ENCODE peak calls at places on chromosomes 3 and 15, in six cellular contexts. Z is left lung, H is GM23338, V is foreskin fibroblast, S is transverse colon, U is cardiac fibroblast. G is an unnamed sample.

GRCh38 chr15:58066042-58066867 is 744 bp upstream of the ALDH1A2 start:
- DNase-seq in U (peak; percentile 65), Z (peak; percentile 55), V (peak; percentile 81), S (peak; percentile 66), H (peak; percentile 81), G (no peak)

GRCh38 chr15:57610130-57610529 is 18.4 kb downstream of the MYZAP start:
- DNase-seq in Z (no peak), H (no peak), U (peak; percentile 31), S (peak; percentile 87), V (peak; percentile 83), G (peak; percentile 85)

GRCh38 chr15:73799466-73799865 is 46.3 kb upstream of the INSYN1 start:
- DNase-seq in U (peak; percentile 19), V (peak; percentile 13), Z (no peak), H (peak; percentile 30), S (no peak), G (no peak)

GRCh38 chr3:192940129-192940528 is 22.5 kb upstream of the MB21D2 start:
- DNase-seq in Z (no peak), U (no peak), S (no peak), H (no peak), V (no peak), G (no peak)

GRCh38 chr15:26838742-26839460 is 28.0 kb upstream of the GABRA5 start:
- DNase-seq in V (no peak), H (peak; percentile 85), S (no peak), U (no peak), Z (no peak), G (peak; percentile 7)

GRCh38 chr15:26945046-26945445 is 25.9 kb upstream of the GABRG3 start:
- DNase-seq in H (no peak), U (no peak), Z (no peak), S (no peak), V (no peak), G (no peak)

GRCh38 chr3:119500265-119500664 is 1.9 kb downstream of the TIMMDC1 start:
- DNase-seq in U (no peak), S (no peak), Z (no peak), V (no peak), H (no peak), G (no peak)

GRCh38 chr15:76439542-76439941 is 103.0 kb downstream of the ISL2 start:
- DNase-seq in H (peak; percentile 84), Z (peak; percentile 38), S (no peak), V (no peak), U (no peak), G (no peak)

GRCh38 chr3:52277071-52277964 is 1.1 kb downstream of the WDR82 start:
- DNase-seq in U (peak; percentile 78), Z (peak; percentile 86), S (peak; percentile 84), V (peak; percentile 86), H (peak; percentile 53), G (no peak)

GRCh38 chr3:51722362-51722761 is 15.5 kb downstream of the GRM2 start:
- DNase-seq in S (no peak), Z (no peak), V (no peak), H (peak; percentile 60), U (no peak), G (no peak)

GRCh38 chr3:104005815-104006214 is 1360.9 kb upstream of the ALCAM start:
- DNase-seq in S (no peak), U (no peak), Z (no peak), V (no peak), H (no peak), G (no peak)

GRCh38 chr3:71305246-71306206 is 278.0 kb downstream of the FOXP1 start:
- DNase-seq in S (peak; percentile 19), H (peak; percentile 95), Z (peak; percentile 42), U (peak; percentile 22), V (no peak), G (no peak)

GRCh38 chr3:13111173-13111873 is 38.1 kb upstream of the IQSEC1 start:
- DNase-seq in Z (peak; percentile 73), S (peak; percentile 27), V (no peak), H (no peak), U (no peak), G (peak; percentile 53)

GRCh38 chr3:57281710-57282109 is 10.8 kb downstream of the ASB14 start:
- DNase-seq in U (no peak), V (peak; percentile 74), Z (no peak), H (no peak), S (no peak), G (no peak)

GRCh38 chr3:48408823-48409281 is 21.0 kb downstream of the PLXNB1 start:
- DNase-seq in U (no peak), V (no peak), S (no peak), Z (peak; percentile 25), H (no peak), G (no peak)

GRCh38 chr3:165195628-165196576 is at the start of gene SLITRK3:
- DNase-seq in V (no peak), Z (no peak), S (no peak), H (peak; percentile 60), U (no peak), G (no peak)

GRCh38 chr15:63610209-63610841 is 13.1 kb downstream of the FBXL22 start:
- DNase-seq in Z (peak; percentile 63), U (peak; percentile 80), V (peak; percentile 90), H (peak; percentile 91), S (peak; percentile 78), G (peak; percentile 66)
- TF ChIP-seq CTCF in Z (peak; percentile 57), U (peak; percentile 73), V (peak; percentile 75), H (peak; percentile 93), S (peak; percentile 69), G (peak; percentile 85)

GRCh38 chr3:171378586-171378985 is 81.6 kb downstream of the TNIK start:
- DNase-seq in Z (no peak), S (no peak), U (no peak), H (no peak), V (no peak), G (no peak)

GRCh38 chr3:171377859-171378258 is 82.3 kb downstream of the TNIK start:
- DNase-seq in U (no peak), V (no peak), Z (no peak), S (no peak), H (no peak), G (no peak)

GRCh38 chr3:171380711-171381435 is 79.3 kb downstream of the TNIK start:
- DNase-seq in U (no peak), S (no peak), Z (no peak), V (no peak), H (no peak), G (no peak)

GRCh38 chr3:171380084-171380483 is 80.1 kb downstream of the TNIK start:
- DNase-seq in V (no peak), U (no peak), Z (no peak), S (no peak), H (no peak), G (no peak)

GRCh38 chr3:171379281-171379680 is 80.9 kb downstream of the TNIK start:
- DNase-seq in Z (no peak), S (no peak), U (peak; percentile 30), V (peak; percentile 74), H (no peak), G (no peak)
- H3K4me3 ChIP-seq in Z (no peak overlapping the region), S (no peak overlapping the region), U (no peak overlapping the region), V (no peak overlapping the region), H (no peak overlapping the region), G (no peak overlapping the region)

GRCh38 chr3:53919741-53920140 is 28.1 kb upstream of the SELENOK start:
- DNase-seq in S (no peak), U (no peak), Z (no peak), V (no peak), H (no peak), G (no peak)

DNA sequence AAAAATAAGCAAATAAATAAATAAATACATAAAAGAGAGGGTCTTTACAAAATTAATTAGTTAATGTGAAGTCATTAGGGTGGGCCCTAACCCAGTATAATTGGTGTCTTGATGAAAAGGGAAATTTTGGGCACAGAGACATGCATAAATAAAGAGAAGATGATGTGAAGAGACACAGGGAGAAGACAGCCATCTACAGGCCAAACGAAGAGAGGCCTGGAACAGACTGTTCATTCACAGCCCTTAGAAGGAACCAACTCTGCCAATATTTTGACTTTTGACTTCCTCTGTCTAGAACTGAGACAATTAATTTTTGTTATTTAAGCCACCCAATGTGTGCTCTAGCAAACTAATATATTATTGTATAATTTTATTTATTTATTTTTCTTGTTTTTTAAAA is 29.6 kb upstream of the SELENOK start:
- DNase-seq in U (peak; percentile 43), H (peak; percentile 7), Z (no peak), S (no peak), V (peak; percentile 15), G (no peak)
- TF ChIP-seq CTCF in U (peak; percentile 34), H (peak; percentile 60), Z (no peak), S (peak; percentile 20), V (peak; percentile 57), G (peak; percentile 63)

GRCh38 chr15:43360821-43361220 is 10.0 kb downstream of the ZSCAN29 start:
- DNase-seq in U (no peak), Z (no peak), S (no peak), V (no peak), H (no peak), G (no peak)
- H3K4me3 ChIP-seq in U (no peak overlapping the region), Z (no peak overlapping the region), S (no peak overlapping the region), V (no peak overlapping the region), H (no peak overlapping the region), G (no peak overlapping the region)

DNA sequence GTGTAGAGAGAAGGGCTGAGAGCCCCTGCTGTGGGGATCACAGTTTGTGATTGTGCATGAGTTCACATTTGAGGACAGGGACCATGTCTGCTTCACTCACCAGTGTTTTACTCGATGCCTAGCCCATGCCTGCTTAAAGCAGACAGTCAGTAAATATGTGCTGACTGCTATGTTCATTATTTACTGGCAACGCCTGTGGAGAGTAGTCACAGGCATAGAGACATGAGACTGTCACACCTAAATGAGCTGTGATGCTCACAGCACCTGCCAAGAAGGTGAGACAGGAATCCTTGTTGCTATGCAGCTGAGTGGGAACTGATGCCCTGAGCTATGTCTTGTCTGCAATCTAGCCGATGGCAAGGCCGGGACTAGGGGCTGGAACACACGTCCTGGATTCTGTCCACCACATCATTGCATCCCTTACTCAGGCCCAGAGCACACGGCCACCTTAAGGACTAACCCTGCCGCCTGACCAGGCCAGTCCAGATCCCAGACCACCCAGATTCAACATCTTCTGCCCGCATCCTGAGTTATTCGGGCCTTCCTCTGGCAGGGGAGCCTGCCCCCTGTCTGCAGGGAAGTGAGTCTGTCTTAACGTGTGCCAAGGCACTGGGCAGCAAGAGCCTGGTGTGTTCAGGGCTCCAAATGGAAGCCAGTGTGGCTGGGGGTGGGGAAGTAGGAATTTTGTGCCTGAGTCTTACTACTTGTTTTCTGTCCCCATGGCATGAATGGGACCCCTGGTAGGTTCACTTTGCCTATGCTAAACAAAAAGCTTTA is 44.8 kb downstream of the FGD5 start:
- DNase-seq in S (no peak), Z (no peak), V (no peak), U (no peak), H (peak; percentile 62), G (no peak)
- TF ChIP-seq CTCF in S (no peak), Z (no peak), V (no peak), U (peak; percentile 18), H (peak; percentile 77), G (peak; percentile 4)

GRCh38 chr15:74841761-74842385 is 1.1 kb downstream of the ULK3 start:
- DNase-seq in U (no peak), S (peak; percentile 44), V (no peak), Z (no peak), H (no peak), G (no peak)
- H3K4me3 ChIP-seq in U (peak overlapping the region; percentile 79), S (peak overlapping the region; percentile 78), V (peak overlapping the region; percentile 84), Z (peak overlapping the region; percentile 80), H (peak overlapping the region; percentile 97), G (peak overlapping the region; percentile 82)

G was measured in LNCaP clone FGC.